ENCODE peak calls at places on chromosomes 5 and 9, in six cellular contexts. Y, Q, T, V, B and U are unnamed samples.

GRCh38 chr9:23011669-23012068 is 565.0 kb downstream of the DMRTA1 start:
- DNase-seq in T (no peak), Y (no peak), B (no peak), Q (no peak), V (no peak), U (no peak)

GRCh38 chr5:5492087-5492933 is 69.8 kb downstream of the ICE1 start:
- DNase-seq in V (peak; percentile 51), Q (no peak), T (peak; percentile 66), Y (peak; percentile 8), B (peak; percentile 68), U (no peak)

GRCh38 chr5:58764199-58764598 is 181.3 kb downstream of the RAB3C start:
- DNase-seq in V (no peak), Y (no peak), T (no peak), Q (no peak), B (no peak), U (peak; percentile 34)

GRCh38 chr5:132467292-132467984 is 23.1 kb downstream of the IRF1 start:
- DNase-seq in T (no peak), V (peak; percentile 76), B (no peak), Q (no peak), Y (no peak), U (no peak)

GRCh38 chr9:128034821-128035764 is 32.0 kb downstream of the NAIF1 start:
- DNase-seq in B (peak; percentile 88), T (peak; percentile 82), V (peak; percentile 65), Y (peak; percentile 70), Q (peak; percentile 80), U (peak; percentile 68)

GRCh38 chr9:110427497-110428104 is 89.9 kb upstream of the TXNDC8 start:
- DNase-seq in Q (peak; percentile 77), V (peak; percentile 8), Y (peak; percentile 51), B (no peak), T (peak; percentile 50), U (no peak)

GRCh38 chr5:133700251-133700650 is 87.9 kb upstream of the FSTL4 start:
- DNase-seq in Q (no peak), B (no peak), V (no peak), T (no peak), Y (no peak), U (no peak)

GRCh38 chr9:89916001-89916635 is 311.3 kb downstream of the GADD45G start:
- DNase-seq in T (no peak), B (no peak), V (no peak), Q (no peak), Y (no peak), U (no peak)

GRCh38 chr5:154370730-154371334 is 75.0 kb upstream of the SAP30L start:
- DNase-seq in B (no peak), V (no peak), Q (no peak), Y (no peak), T (peak; percentile 6), U (no peak)

GRCh38 chr5:126002222-126002897 is 420.8 kb upstream of the GRAMD2B start:
- DNase-seq in B (peak; percentile 64), Q (no peak), V (no peak), Y (no peak), T (peak; percentile 35), U (peak; percentile 39)

GRCh38 chr9:122263699-122264349 is 816 bp downstream of the RBM18 start:
- DNase-seq in V (no peak), Y (no peak), Q (no peak), T (no peak), B (no peak), U (no peak)

GRCh38 chr9:109604788-109605187 is 106.7 kb upstream of the PTPN3 start:
- DNase-seq in Y (no peak), Q (no peak), B (no peak), T (no peak), V (no peak), U (no peak)

GRCh38 chr9:94593459-94594345 is at the start of gene FBP2:
- DNase-seq in Y (no peak), V (no peak), B (no peak), T (no peak), Q (no peak), U (peak; percentile 46)

GRCh38 chr5:149666212-149666852 is 63.8 kb upstream of the PPARGC1B start:
- DNase-seq in T (no peak), V (no peak), Q (no peak), Y (no peak), B (no peak), U (no peak)

GRCh38 chr9:77952641-77953341 is 78.8 kb downstream of the GNAQ start:
- DNase-seq in B (peak; percentile 54), Q (no peak), T (no peak), Y (no peak), V (no peak), U (no peak)

GRCh38 chr5:170471551-170472212 is 32.1 kb upstream of the KCNIP1 start:
- DNase-seq in Q (no peak), Y (no peak), V (no peak), T (no peak), B (no peak), U (no peak)

GRCh38 chr9:93092171-93092991 is 3.6 kb upstream of the CARD19 start:
- DNase-seq in B (no peak), Y (no peak), V (no peak), T (no peak), Q (peak; percentile 9), U (no peak)

GRCh38 chr5:38916802-38917201 is 71.0 kb downstream of the OSMR start:
- DNase-seq in T (no peak), Y (no peak), V (no peak), Q (no peak), B (no peak), U (no peak)

GRCh38 chr9:86434039-86434726 is 80.0 kb upstream of the TUT7 start:
- DNase-seq in Y (no peak), T (peak; percentile 39), B (peak; percentile 15), V (no peak), Q (no peak), U (peak; percentile 44)

GRCh38 chr5:150449491-150450339 is at the start of gene RPS14:
- DNase-seq in Y (peak; percentile 82), B (peak; percentile 89), V (peak; percentile 91), Q (peak; percentile 90), T (peak; percentile 93), U (peak; percentile 92)

GRCh38 chr5:13505326-13505725 is 439.2 kb downstream of the DNAH5 start:
- DNase-seq in Q (no peak), B (no peak), V (no peak), T (no peak), Y (no peak), U (no peak)

GRCh38 chr9:79166005-79166404 is 405.8 kb upstream of the TLE4 start:
- DNase-seq in Q (no peak), Y (no peak), V (no peak), T (no peak), B (no peak), U (no peak)